ENCODE peak calls at places on chromosomes 2 and 18, in six cellular contexts. M is NCI-H1930; R is Caki2; Q is skeletal muscle cell; N is activated naive CD4-positive, alpha-beta T cell; B is stimulated activated naive CD8-positive, alpha-beta T cell treated with anti-CD3 and anti-CD28 coated beads, Interleukin-15, amount 100 ng/mL, for 72 hours. F is an unnamed sample.

GRCh38 chr18:13266208-13267100 is 47.9 kb downstream of the LDLRAD4 start:
- DNase-seq in B (no peak), Q (no peak), M (no peak), N (no peak), R (no peak), F (no peak)

GRCh38 chr2:129253461-129253812 is 726.0 kb upstream of the RAB6C start:
- DNase-seq in M (no peak), N (no peak), Q (no peak), R (no peak), B (no peak), F (no peak)

GRCh38 chr2:113910110-113910717 is 20.3 kb downstream of the ACTR3 start:
- DNase-seq in Q (no peak), N (no peak), M (no peak), R (peak), B (peak), F (no peak)

GRCh38 chr2:69514406-69514805 is 77.2 kb upstream of the NFU1 start:
- DNase-seq in B (no peak), R (peak), N (no peak), M (no peak), Q (peak), F (no peak)

GRCh38 chr2:168583064-168583709 is 127.1 kb downstream of the CERS6 start:
- DNase-seq in M (no peak), Q (no peak), N (no peak), B (no peak), R (no peak), F (no peak)

GRCh38 chr2:166568409-166568808 is 74.4 kb upstream of the SCN7A start:
- DNase-seq in N (no peak), R (no peak), B (no peak), Q (no peak), M (no peak), F (no peak)

GRCh38 chr2:68776124-68776523 is 41.5 kb downstream of the ARHGAP25 start:
- DNase-seq in B (no peak), N (no peak), Q (no peak), R (no peak), M (no peak), F (no peak)

GRCh38 chr2:130851624-130852382 is 15.1 kb downstream of the ARHGEF4 start:
- DNase-seq in M (no peak), N (no peak), R (no peak), Q (no peak), B (no peak), F (no peak)

GRCh38 chr18:80159713-80160636 is 50.9 kb downstream of the ADNP2 start:
- DNase-seq in N (no peak), B (peak), M (no peak), R (no peak), Q (no peak), F (no peak)

GRCh38 chr2:47321006-47321405 is 82.0 kb upstream of the MSH2 start:
- DNase-seq in Q (no peak), B (no peak), M (no peak), R (no peak), N (no peak), F (no peak)

GRCh38 chr18:50284226-50284885 is 3.0 kb upstream of the MBD1 start:
- DNase-seq in R (no peak), N (no peak), M (no peak), Q (no peak), B (no peak), F (no peak)

GRCh38 chr2:219576505-219577388 is 4.6 kb downstream of the INHA start:
- DNase-seq in Q (no peak), M (no peak), R (peak), B (no peak), N (no peak), F (no peak)

GRCh38 chr2:201467666-201468065 is 16.1 kb downstream of the STRADB start:
- DNase-seq in B (no peak), R (no peak), Q (no peak), N (no peak), M (no peak), F (no peak)

GRCh38 chr2:64394174-64394573 is 59.8 kb upstream of the LGALSL start:
- DNase-seq in R (no peak), Q (no peak), M (no peak), B (no peak), N (no peak), F (no peak)

GRCh38 chr18:77132369-77133050 is at the start of gene MBP:
- DNase-seq in R (peak), Q (no peak), N (peak), B (peak), M (peak), F (peak)

GRCh38 chr2:194343167-194343566 is 1313.9 kb upstream of the SLC39A10 start:
- DNase-seq in M (no peak), Q (peak), B (no peak), R (no peak), N (no peak), F (no peak)

GRCh38 chr2:216594081-216594480 is 39.1 kb upstream of the IGFBP2 start:
- DNase-seq in B (no peak), N (no peak), Q (no peak), M (no peak), R (no peak), F (no peak)

GRCh38 chr2:239182981-239183791 is 217.6 kb downstream of the HDAC4 start:
- DNase-seq in N (no peak), R (no peak), B (no peak), Q (no peak), M (no peak), F (no peak)

GRCh38 chr18:46630160-46630559 is 26.9 kb downstream of the LOXHD1 start:
- DNase-seq in R (no peak), B (no peak), M (no peak), N (no peak), Q (no peak), F (no peak)

GRCh38 chr2:212843409-212844199 is 305.0 kb upstream of the ERBB4 start:
- DNase-seq in N (no peak), M (no peak), B (no peak), R (no peak), Q (peak), F (no peak)

GRCh38 chr2:160269803-160270570 is 69.9 kb upstream of the ITGB6 start:
- DNase-seq in N (peak), B (peak), Q (peak), R (peak), M (peak), F (peak)

GRCh38 chr2:37020212-37020886 is 54.0 kb upstream of the STRN start:
- DNase-seq in B (no peak), R (no peak), Q (peak), M (no peak), N (no peak), F (peak)

GRCh38 chr2:190511104-190511503 is 23.4 kb downstream of the NEMP2 start:
- DNase-seq in M (no peak), R (peak), N (no peak), B (no peak), Q (no peak), F (no peak)

GRCh38 chr2:60550151-60550983 is 3.1 kb downstream of the BCL11A start:
- DNase-seq in B (no peak), M (peak), N (no peak), Q (no peak), R (peak), F (peak)

GRCh38 chr2:64650722-64651338 is 2.9 kb downstream of the SERTAD2 start:
- DNase-seq in M (no peak), Q (no peak), R (no peak), B (no peak), N (no peak), F (peak)

GRCh38 chr2:237647176-237648015 is 20.0 kb downstream of the LRRFIP1 start:
- DNase-seq in M (no peak), N (no peak), Q (no peak), R (no peak), B (no peak), F (no peak)

F was measured in transverse colon.